ENCODE peak calls at places on chromosomes 7 and 10, in eight cellular contexts. H, W, Z, P, C, X, E and Y are unnamed samples. For H3K27me3 and H3K36me3, the result is how much of the 10 kb centered on the place peaks cover.

GRCh38 chr10:133334495-133335237 is 2.0 kb downstream of the CALY start:
- DNase-seq in P (no peak), H (peak), C (no peak), X (no peak), E (no peak), W (peak), Z (no peak), Y (no peak)

GRCh38 chr7:19969859-19970493 is 196.6 kb upstream of the TMEM196 start:
- DNase-seq in E (no peak), P (no peak), X (no peak), W (no peak), C (no peak), H (peak), Z (no peak), Y (no peak)

GRCh38 chr7:20114463-20114862 is 102.7 kb downstream of the MACC1 start:
- DNase-seq in P (no peak), W (peak), H (peak), C (no peak), E (peak), X (no peak), Z (no peak), Y (peak)

GRCh38 chr10:60537697-60538096 is 148.0 kb upstream of the ANK3 start:
- DNase-seq in W (no peak), H (no peak), E (no peak), Z (no peak), P (no peak), X (no peak), C (no peak), Y (no peak)

GRCh38 chr10:60446070-60446833 is 56.6 kb upstream of the ANK3 start:
- DNase-seq in C (no peak), W (peak), Z (no peak), P (no peak), H (peak), E (no peak), X (no peak), Y (no peak)

GRCh38 chr10:8438603-8439002 is 384.1 kb downstream of the GATA3 start:
- DNase-seq in P (no peak), W (no peak), C (no peak), H (no peak), Z (no peak), E (no peak), X (no peak), Y (peak)

GRCh38 chr7:73717991-73718405 is 1.5 kb downstream of the STX1A start:
- DNase-seq in W (no peak), C (no peak), H (peak), P (no peak), X (no peak), Z (no peak), E (peak), Y (no peak)

GRCh38 chr7:116218051-116218645 is 7.8 kb downstream of the TES start:
- DNase-seq in P (no peak), C (no peak), H (peak), E (no peak), W (no peak), Z (no peak), X (no peak), Y (no peak)

GRCh38 chr7:151168022-151168786 is 710 bp upstream of the GBX1 start:
- DNase-seq in Z (no peak), C (peak), W (peak), E (peak), H (no peak), P (peak), X (no peak), Y (peak)

GRCh38 chr7:119270045-119270464 is 1002.9 kb upstream of the KCND2 start:
- DNase-seq in P (peak), C (peak), Z (no peak), W (peak), X (no peak), H (peak), E (peak), Y (peak)

GRCh38 chr10:61899997-61900828 is 1.3 kb upstream of the ARID5B start:
- DNase-seq in E (peak), X (peak), P (peak), C (peak), W (peak), H (peak), Z (peak), Y (peak)

GRCh38 chr10:47057471-47057870 is 146.2 kb downstream of the PTPN20 start:
- DNase-seq in E (no peak), C (no peak), H (no peak), X (no peak), W (no peak), Z (no peak), P (no peak), Y (no peak)

GRCh38 chr7:107130487-107131220 is 38.1 kb upstream of the HBP1 start:
- DNase-seq in Z (no peak), H (no peak), X (no peak), C (no peak), W (peak), P (no peak), E (no peak), Y (no peak)

GRCh38 chr7:130398751-130399150 is 18.5 kb downstream of the CPA1 start:
- DNase-seq in C (no peak), Z (no peak), E (no peak), X (no peak), W (no peak), P (no peak), H (no peak), Y (no peak)

GRCh38 chr7:124566576-124566975 is 199.0 kb downstream of the GPR37 start:
- DNase-seq in P (peak), H (no peak), E (no peak), X (no peak), W (peak), C (no peak), Z (no peak), Y (no peak)

GRCh38 chr7:44463169-44463808 is 27.2 kb downstream of the NUDCD3 start:
- DNase-seq in X (no peak), P (no peak), H (peak), W (peak), C (no peak), E (no peak), Z (no peak), Y (no peak)

GRCh38 chr7:132276986-132277716 is 299.1 kb downstream of the PLXNA4 start:
- DNase-seq in H (no peak), Z (no peak), P (no peak), X (no peak), W (no peak), C (peak), E (no peak), Y (no peak)

GRCh38 chr7:158563911-158564647 is 23.5 kb downstream of the PTPRN2 start:
- DNase-seq in P (no peak), W (no peak), X (no peak), H (no peak), E (no peak), Z (no peak), C (no peak), Y (no peak)

GRCh38 chr7:101917566-101917965 is 100.1 kb downstream of the CUX1 start:
- DNase-seq in X (no peak), H (no peak), P (no peak), E (no peak), C (no peak), W (no peak), Z (no peak), Y (no peak)

GRCh38 chr7:106309352-106309751 is 24.6 kb upstream of the NAMPT start:
- DNase-seq in P (no peak), W (no peak), Z (no peak), H (no peak), C (no peak), X (no peak), E (no peak), Y (no peak)

GRCh38 chr7:105764506-105764905 is 111.9 kb downstream of the ATXN7L1 start:
- DNase-seq in E (no peak), X (no peak), H (no peak), C (no peak), P (no peak), W (no peak), Z (no peak), Y (no peak)

GRCh38 chr7:112550468-112551060 is 69.8 kb downstream of the LSMEM1 start:
- DNase-seq in X (peak), E (no peak), P (peak), C (peak), W (peak), H (peak), Z (no peak), Y (peak)

GRCh38 chr7:42445691-42446090 is 208.7 kb upstream of the GLI3 start:
- DNase-seq in Z (no peak), H (peak), E (no peak), P (no peak), W (no peak), X (no peak), C (no peak), Y (no peak)

GRCh38 chr7:101594790-101595189 is 34.3 kb downstream of the MYL10 start:
- DNase-seq in E (no peak), H (no peak), X (no peak), W (no peak), Z (no peak), C (no peak), P (no peak), Y (no peak)

GRCh38 chr10:112946649-112947048 is 3.4 kb upstream of the TCF7L2 start:
- DNase-seq in W (no peak), P (peak), X (peak), E (peak), C (no peak), Z (no peak), H (no peak), Y (no peak)

GRCh38 chr10:6297951-6298381 is 95.2 kb downstream of the PFKFB3 start:
- DNase-seq in C (no peak), E (peak), X (peak), Z (no peak), H (no peak), W (no peak), P (peak), Y (no peak)

GRCh38 chr10:82288461-82288881 is 413.5 kb downstream of the NRG3 start:
- DNase-seq in C (no peak), H (peak), W (no peak), X (no peak), E (no peak), P (no peak), Z (no peak), Y (no peak)

GRCh38 chr7:16811555-16811954 is 6.8 kb upstream of the AGR2 start:
- DNase-seq in P (no peak), Z (no peak), E (no peak), H (no peak), X (no peak), W (no peak), C (no peak), Y (no peak)

GRCh38 chr7:43454936-43455518 is 127.9 kb upstream of the STK17A start:
- DNase-seq in C (no peak), E (no peak), Z (no peak), H (peak), X (no peak), P (no peak), W (peak), Y (no peak)

GRCh38 chr10:114548662-114549061 is 109.4 kb downstream of the ABLIM1 start:
- DNase-seq in P (peak), W (peak), C (peak), X (peak), E (peak), Z (no peak), H (peak), Y (no peak)

GRCh38 chr7:154644366-154644765 is 358.6 kb downstream of the PAXIP1 start:
- DNase-seq in H (no peak), W (no peak), P (no peak), X (no peak), C (no peak), E (no peak), Z (no peak), Y (no peak)

GRCh38 chr10:126569513-126570447 is 100.7 kb downstream of the C10orf90 start:
- DNase-seq in X (no peak), W (no peak), E (no peak), P (no peak), Z (no peak), H (peak), C (no peak), Y (no peak)

GRCh38 chr10:51867956-51868355 is 168.6 kb upstream of the CSTF2T start:
- DNase-seq in P (no peak), H (peak), Z (no peak), C (no peak), W (no peak), X (no peak), E (no peak), Y (no peak)

GRCh38 chr10:119305860-119306513 is 98.6 kb downstream of the GRK5 start:
- DNase-seq in H (peak), P (peak), Z (no peak), X (no peak), C (no peak), E (peak), W (no peak), Y (peak)

GRCh38 chr10:130244031-130244927 is 108.1 kb downstream of the GLRX3 start:
- DNase-seq in Z (no peak), P (no peak), E (no peak), X (no peak), H (no peak), W (no peak), C (peak), Y (no peak)

GRCh38 chr10:113987156-113987555 is 56.5 kb upstream of the ADRB1 start:
- DNase-seq in E (no peak), Z (no peak), H (no peak), W (no peak), P (no peak), X (no peak), C (no peak), Y (no peak)

GRCh38 chr10:48735836-48736390 is 51.2 kb downstream of the WDFY4 start:
- DNase-seq in Z (no peak), E (no peak), P (no peak), W (no peak), H (no peak), C (no peak), X (no peak), Y (no peak)
- H3K27me3 ChIP-seq in Z (under half), E (under half), P (under half), W (under half), H (under half), C (under half), X (under half), Y (under half)

DNA sequence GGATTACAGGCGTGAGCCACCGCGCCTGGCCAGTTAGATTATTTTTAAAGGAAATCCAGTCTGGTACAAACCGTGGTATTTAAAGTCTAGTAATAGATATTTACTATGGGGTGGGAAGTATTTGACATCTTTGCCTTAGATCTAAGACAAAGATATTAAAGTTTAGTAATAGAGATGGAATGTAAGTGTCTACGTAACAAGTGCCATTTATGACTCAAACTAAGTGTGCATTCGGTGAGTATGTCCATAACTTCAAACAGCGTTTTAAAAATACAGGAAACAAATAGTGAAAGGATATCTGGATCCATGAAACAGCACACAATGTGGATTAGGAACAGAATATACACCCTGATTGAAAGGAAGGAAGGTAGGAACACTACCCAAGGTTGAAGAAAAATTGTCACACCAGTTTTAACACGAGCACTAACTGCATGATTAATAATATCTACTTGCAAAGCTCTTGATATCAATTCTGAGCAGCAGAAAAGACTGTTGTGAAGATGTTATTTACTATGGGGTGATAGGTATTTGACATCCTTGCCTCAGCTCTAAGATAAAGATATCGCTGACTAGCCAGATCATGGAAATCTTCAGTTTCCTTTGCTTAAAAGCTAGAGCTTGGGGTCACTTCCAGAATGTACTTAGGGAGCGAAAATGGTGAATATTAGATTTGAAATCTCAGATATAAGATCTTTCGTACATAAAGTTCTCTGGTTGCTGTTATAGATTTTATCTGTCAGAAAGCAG is 48.7 kb downstream of the EPC1 start:
- DNase-seq in W (no peak), X (no peak), H (peak), P (no peak), Z (no peak), C (no peak), E (no peak), Y (no peak)
- TF ChIP-seq CTCF in W (no peak), X (no peak), H (no peak), P (no peak), Z (no peak), C (no peak), E (no peak), Y (no peak)

GRCh38 chr10:83957168-83957750 is 182.1 kb upstream of the GHITM start:
- DNase-seq in Z (no peak), H (no peak), X (no peak), C (no peak), E (no peak), P (no peak), W (peak), Y (no peak)
- H3K36me3 ChIP-seq in Z (under half), H (under half), X (under half), C (under half), E (under half), P (under half), W (under half), Y (under half)

GRCh38 chr7:77727936-77728701 is 31.9 kb downstream of the RSBN1L start:
- DNase-seq in H (peak), C (no peak), W (peak), E (no peak), X (no peak), Z (no peak), P (no peak), Y (no peak)

GRCh38 chr7:77727527-77727926 is 31.3 kb downstream of the RSBN1L start:
- DNase-seq in X (no peak), H (no peak), E (no peak), Z (no peak), P (no peak), W (peak), C (peak), Y (no peak)

GRCh38 chr7:77731716-77732115 is 35.5 kb downstream of the RSBN1L start:
- DNase-seq in E (no peak), X (no peak), Z (no peak), W (no peak), H (no peak), P (no peak), C (no peak), Y (no peak)

GRCh38 chr7:77734590-77735421 is 38.5 kb downstream of the RSBN1L start:
- DNase-seq in E (peak), P (no peak), H (peak), W (no peak), C (no peak), X (no peak), Z (no peak), Y (no peak)

DNA sequence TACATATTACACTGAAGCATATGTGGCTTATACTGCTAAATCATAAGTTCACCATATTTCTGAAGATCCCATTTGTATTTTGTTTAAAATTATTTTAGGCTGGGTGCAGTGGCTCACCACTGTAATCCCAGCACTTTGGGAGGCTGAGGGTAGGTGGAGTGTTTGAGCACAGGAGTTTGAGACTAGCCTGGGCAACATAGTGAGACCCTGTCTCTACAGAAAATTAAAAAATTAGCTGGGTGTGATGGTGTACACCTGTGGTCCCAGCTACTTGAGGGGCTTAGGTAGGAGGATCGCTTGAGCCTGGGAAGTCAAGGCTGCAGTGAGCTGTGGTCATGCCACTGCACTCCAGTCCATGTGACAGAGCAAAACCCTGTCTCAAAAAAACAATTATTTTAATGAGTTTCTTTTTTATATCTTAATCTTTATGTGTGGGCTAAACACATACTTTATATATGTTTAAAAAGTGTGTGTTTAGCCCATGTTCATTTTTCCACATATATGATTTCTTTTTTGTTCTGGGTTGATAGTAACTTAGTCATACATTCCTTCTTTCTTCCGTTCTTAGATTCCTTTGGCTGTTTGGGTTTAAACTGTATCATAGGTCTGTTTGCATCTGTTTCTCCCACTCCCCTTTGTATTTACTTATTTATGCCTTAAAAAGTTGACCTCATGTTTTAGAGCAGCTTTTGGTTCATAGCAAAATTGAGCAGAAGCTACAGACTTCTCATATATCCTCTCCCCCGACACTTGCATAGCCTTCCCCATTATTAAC is 33.5 kb downstream of the RSBN1L start:
- DNase-seq in E (no peak), P (no peak), W (no peak), Z (no peak), H (peak), C (no peak), X (no peak), Y (no peak)
- H3K27me3 ChIP-seq in E (under half), P (under half), W (under half), Z (under half), H (under half), C (under half), X (under half), Y (under half)

GRCh38 chr7:92400013-92400412 is 47.3 kb upstream of the GATAD1 start:
- DNase-seq in W (no peak), E (no peak), Z (no peak), C (no peak), X (no peak), P (no peak), H (no peak), Y (no peak)

GRCh38 chr7:92402920-92403759 is 44.1 kb upstream of the GATAD1 start:
- DNase-seq in X (peak), E (no peak), C (no peak), Z (no peak), P (no peak), W (peak), H (peak), Y (no peak)

GRCh38 chr7:92403760-92404074 is 43.6 kb upstream of the GATAD1 start:
- DNase-seq in C (no peak), W (no peak), E (no peak), H (no peak), Z (no peak), X (no peak), P (no peak), Y (no peak)

GRCh38 chr7:92409357-92409756 is 37.9 kb upstream of the GATAD1 start:
- DNase-seq in C (no peak), H (no peak), W (no peak), P (no peak), E (no peak), Z (no peak), X (no peak), Y (no peak)

GRCh38 chr7:92404170-92404614 is 43.1 kb upstream of the GATAD1 start:
- DNase-seq in P (no peak), E (no peak), W (peak), C (no peak), X (no peak), Z (no peak), H (peak), Y (no peak)
- TF ChIP-seq CTCF in P (no peak), E (no peak), W (peak), C (no peak), X (no peak), Z (no peak), H (peak), Y (no peak)

DNA sequence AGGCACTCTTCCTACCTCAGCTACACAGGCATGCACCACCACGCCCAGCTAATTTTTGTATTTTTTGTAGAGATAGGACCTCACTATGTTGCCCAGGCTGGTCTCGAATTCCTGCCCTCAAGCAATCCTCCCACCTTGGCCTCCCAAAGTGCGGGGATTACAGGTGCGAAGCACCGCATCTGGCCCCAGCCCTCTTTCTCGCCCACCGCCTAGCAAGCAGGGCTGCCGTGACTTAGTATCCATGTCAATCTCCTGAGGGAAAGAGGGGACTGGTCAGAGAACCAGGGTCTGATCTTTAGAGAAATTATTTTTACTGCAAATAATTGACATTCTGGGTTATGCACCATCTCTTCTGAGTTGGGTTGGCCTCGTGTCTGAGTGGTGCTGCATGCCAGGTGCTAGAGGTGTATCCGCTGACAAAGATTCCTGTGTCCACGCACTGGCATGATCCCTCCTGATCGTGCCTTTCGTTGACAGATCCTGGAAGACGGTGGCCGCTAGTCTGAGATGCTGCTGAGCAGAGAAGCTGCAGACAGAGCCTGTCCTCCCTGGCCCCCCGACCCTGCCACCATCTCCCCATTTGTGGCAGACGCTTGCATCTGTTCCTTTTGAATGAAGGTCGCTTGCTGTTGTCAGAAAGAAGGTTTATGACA is 22.7 kb downstream of the WIPI2 start:
- DNase-seq in P (no peak), C (no peak), H (no peak), X (no peak), W (no peak), E (no peak), Z (no peak), Y (no peak)
- H3K36me3 ChIP-seq in P (under half), C (half or more), H (under half), X (under half), W (under half), E (under half), Z (half or more), Y (under half)